ENCODE peak calls at places on chromosomes 5 and 9, in five cellular contexts. D is left ventricle myocardium inferior, G is IMR-90, K is adrenal gland, M is right cardiac atrium. O is an unnamed sample. For H3K9me3, the result is how much of the 10 kb centered on the place peaks cover.

GRCh38 chr5:31427013-31427783 is 104.7 kb downstream of the DROSHA start:
- DNase-seq in D (no peak), G (no peak), K (peak), M (no peak), O (no peak)

GRCh38 chr5:102681403-102681983 is 73.6 kb upstream of the PAM start:
- DNase-seq in D (peak), G (peak), K (peak), M (peak), O (peak)

GRCh38 chr5:148645527-148645926 is 8.8 kb downstream of the HTR4 start:
- DNase-seq in D (no peak), G (no peak), K (no peak), M (no peak), O (no peak)

GRCh38 chr5:120872292-120872691 is 408.2 kb downstream of the PRR16 start:
- DNase-seq in D (no peak), G (no peak), K (no peak), M (no peak), O (no peak)

GRCh38 chr9:132410642-132411041 is 631 bp downstream of the CFAP77 start:
- DNase-seq in D (no peak), G (no peak), K (no peak), M (no peak), O (no peak)

GRCh38 chr5:79107020-79107796 is 4.4 kb upstream of the BHMT start:
- DNase-seq in D (no peak), G (peak), K (no peak), M (no peak), O (no peak)

GRCh38 chr5:169861934-169862333 is 118.4 kb downstream of the INSYN2B start:
- DNase-seq in D (no peak), G (peak), K (no peak), M (no peak), O (peak)

GRCh38 chr9:121267689-121268597 is at the start of gene GSN:
- DNase-seq in D (peak), G (peak), K (peak), M (peak), O (peak)

GRCh38 chr5:179854356-179854755 is 4.3 kb downstream of the MRNIP start:
- DNase-seq in D (no peak), G (no peak), K (no peak), M (no peak), O (no peak)

GRCh38 chr9:6930827-6931226 is 173.1 kb downstream of the KDM4C start:
- DNase-seq in D (no peak), G (peak), K (no peak), M (no peak), O (no peak)

GRCh38 chr5:69329905-69330489 is 2.6 kb downstream of the CCDC125 start:
- DNase-seq in D (no peak), G (peak), K (no peak), M (no peak), O (no peak)

GRCh38 chr9:112308576-112308975 is 24.8 kb downstream of the PTBP3 start:
- DNase-seq in D (no peak), G (peak), K (no peak), M (no peak), O (no peak)

GRCh38 chr5:82277613-82277986 is 554 bp downstream of the RPS23 start:
- DNase-seq in D (no peak), G (no peak), K (no peak), M (no peak), O (no peak)

GRCh38 chr5:26763151-26763550 is 275.2 kb downstream of the CDH9 start:
- DNase-seq in D (no peak), G (no peak), K (no peak), M (no peak), O (no peak)

GRCh38 chr5:151184316-151185042 is 26.9 kb upstream of the ANXA6 start:
- DNase-seq in D (no peak), G (no peak), K (no peak), M (no peak), O (no peak)

GRCh38 chr5:14298126-14298847 is 155.1 kb downstream of the TRIO start:
- DNase-seq in D (no peak), G (peak), K (no peak), M (no peak), O (peak)

GRCh38 chr5:1548702-1549523 is 25.2 kb upstream of the LPCAT1 start:
- DNase-seq in D (no peak), G (no peak), K (no peak), M (peak), O (no peak)

GRCh38 chr9:70229026-70229425 is 29.8 kb upstream of the SMC5 start:
- DNase-seq in D (no peak), G (no peak), K (no peak), M (peak), O (no peak)

GRCh38 chr5:116865651-116866050 is 291.0 kb upstream of the SEMA6A start:
- DNase-seq in D (no peak), G (no peak), K (no peak), M (no peak), O (no peak)

GRCh38 chr9:131491001-131491710 is 11.6 kb upstream of the POMT1 start:
- DNase-seq in D (no peak), G (no peak), K (no peak), M (peak), O (no peak)

GRCh38 chr5:126987271-126987899 is 43.0 kb downstream of the MARCHF3 start:
- DNase-seq in D (no peak), G (no peak), K (no peak), M (no peak), O (no peak)
- H3K4me3 ChIP-seq in D (no peak), G (no peak), K (no peak), M (no peak), O (no peak)

DNA sequence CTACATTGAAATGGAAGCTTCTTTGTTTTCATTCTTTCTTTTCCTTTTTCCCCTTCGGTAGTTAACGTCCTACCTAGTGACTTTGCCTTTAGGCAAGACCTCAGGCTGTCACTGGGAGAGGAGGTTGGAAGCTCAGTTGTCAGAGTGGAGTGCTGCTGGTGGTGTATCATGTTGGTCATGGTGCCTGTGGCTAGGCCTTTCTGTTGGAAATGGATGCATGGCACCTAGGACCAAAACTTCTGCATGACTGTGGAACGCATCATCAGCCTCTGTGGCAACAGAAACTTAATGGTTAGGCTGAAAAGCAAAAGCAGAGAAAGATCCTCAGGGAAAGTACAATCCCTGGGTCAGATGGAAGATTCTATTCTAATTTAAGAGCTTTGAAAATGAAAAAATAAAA is 57.9 kb downstream of the OSTF1 start:
- DNase-seq in D (no peak), G (peak), K (no peak), M (no peak), O (no peak)
- H3K9me3 ChIP-seq in D (under half), G (under half), K (under half), M (under half), O (under half)

GRCh38 chr9:122347348-122348287 is 23.2 kb upstream of the PTGS1 start:
- DNase-seq in D (no peak), G (no peak), K (no peak), M (no peak), O (peak)
- H3K4me3 ChIP-seq in D (peak), G (peak), K (peak), M (peak), O (peak)

DNA sequence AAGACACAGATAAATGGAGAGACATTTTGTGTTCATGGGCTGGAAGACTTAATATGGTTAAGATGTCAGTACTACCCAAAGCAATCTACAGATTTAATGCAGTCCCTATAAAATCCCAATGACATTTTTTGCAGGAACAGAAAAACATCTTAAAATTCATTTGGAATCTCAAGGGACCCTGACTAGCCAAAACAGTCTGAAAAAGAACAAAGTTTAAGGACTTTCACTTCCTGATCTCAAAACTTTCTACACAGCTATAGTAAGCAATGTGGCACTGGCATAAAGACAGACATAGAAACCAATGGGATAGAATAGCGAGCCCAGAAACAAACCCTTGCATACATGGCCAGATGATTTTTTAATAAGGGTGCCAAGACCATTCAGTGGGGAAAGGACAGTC is 9.7 kb upstream of the CAMSAP1 start:
- DNase-seq in D (no peak), G (no peak), K (no peak), M (no peak), O (no peak)
- H3K9me3 ChIP-seq in D (half or more), G (under half), K (under half), M (under half), O (under half)

GRCh38 chr9:127921592-127922120 is 4.8 kb upstream of the ST6GALNAC4 start:
- DNase-seq in D (peak), G (no peak), K (peak), M (peak), O (peak)
- H3K4me3 ChIP-seq in D (peak), G (no peak), K (no peak), M (no peak), O (no peak)

GRCh38 chr5:13249854-13250253 is 694.6 kb downstream of the DNAH5 start:
- DNase-seq in D (no peak), G (no peak), K (no peak), M (no peak), O (no peak)

GRCh38 chr5:13251623-13252367 is 692.7 kb downstream of the DNAH5 start:
- DNase-seq in D (peak), G (no peak), K (no peak), M (no peak), O (peak)

GRCh38 chr5:13250450-13251291 is 693.8 kb downstream of the DNAH5 start:
- DNase-seq in D (no peak), G (peak), K (no peak), M (no peak), O (no peak)

GRCh38 chr5:13248236-13248635 is 696.3 kb downstream of the DNAH5 start:
- DNase-seq in D (no peak), G (no peak), K (no peak), M (no peak), O (no peak)

GRCh38 chr5:13252701-13253100 is 691.8 kb downstream of the DNAH5 start:
- DNase-seq in D (no peak), G (no peak), K (no peak), M (no peak), O (no peak)
- H3K9me3 ChIP-seq in D (under half), G (under half), K (under half), M (under half), O (under half)

DNA sequence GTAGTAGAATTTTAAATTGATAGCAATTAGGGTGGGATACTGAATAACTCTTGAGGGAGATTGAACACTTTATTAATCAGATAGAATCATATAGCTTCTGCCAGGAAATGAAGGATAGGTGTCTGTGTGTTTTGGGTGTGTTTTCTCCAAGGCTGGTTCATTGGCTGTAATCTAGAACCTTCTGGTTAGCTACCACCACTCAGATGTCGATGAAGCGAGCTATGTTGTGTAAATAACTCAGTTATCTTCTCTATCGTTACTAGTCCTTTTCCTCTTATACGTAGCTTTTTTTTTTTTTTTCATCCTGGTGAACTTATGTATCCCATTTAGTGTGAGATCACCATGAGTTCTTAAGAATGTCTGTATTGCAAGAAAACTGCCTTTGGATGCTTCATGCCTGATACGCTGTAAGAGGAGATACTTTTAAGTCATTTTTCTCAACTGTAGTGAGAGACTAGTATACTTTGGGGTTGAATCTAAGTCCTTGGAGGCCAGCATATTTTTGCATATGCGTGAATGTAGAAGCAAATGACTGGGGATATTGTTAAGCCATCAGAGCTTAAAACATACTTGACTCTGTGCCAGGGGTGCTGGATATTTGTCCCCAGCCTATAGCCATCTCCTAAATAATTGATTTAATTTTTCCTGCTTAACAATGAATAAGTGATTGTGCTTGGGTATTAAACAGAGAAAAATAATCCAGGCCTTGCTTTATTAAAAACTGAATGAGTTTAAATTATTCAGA is 2.2 kb downstream of the TNFAIP8 start:
- DNase-seq in D (no peak), G (no peak), K (no peak), M (no peak), O (no peak)
- H3K4me3 ChIP-seq in D (peak), G (no peak), K (no peak), M (no peak), O (no peak)

GRCh38 chr5:153937661-153938060 is 101.0 kb downstream of the FAM114A2 start:
- DNase-seq in D (no peak), G (no peak), K (no peak), M (no peak), O (no peak)
- H3K9me3 ChIP-seq in D (half or more), G (under half), K (under half), M (under half), O (under half)

DNA sequence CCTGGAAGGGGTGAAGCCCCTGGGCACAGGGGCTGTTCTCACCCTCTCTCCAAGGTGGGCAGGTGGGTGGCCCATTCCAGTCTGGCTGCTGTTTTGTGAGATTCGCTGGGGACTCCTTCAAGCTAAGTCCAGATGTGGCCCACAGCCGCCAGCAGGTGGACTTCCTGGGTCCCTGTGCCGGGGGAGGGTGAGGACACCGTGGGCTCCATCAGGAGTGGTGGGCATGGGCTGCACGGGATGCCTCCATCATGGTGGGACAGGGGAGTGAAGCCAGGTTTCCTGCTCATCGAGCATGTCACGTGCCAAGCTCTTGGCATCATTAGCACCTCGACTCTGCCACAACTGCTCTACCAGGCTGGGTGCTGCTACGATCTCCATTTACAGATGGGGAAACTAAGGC is 1.8 kb downstream of the NCS1 start:
- DNase-seq in D (no peak), G (no peak), K (no peak), M (no peak), O (no peak)
- H3K4me3 ChIP-seq in D (no peak), G (peak), K (no peak), M (no peak), O (peak)

O was measured in MG63.